ENCODE peak calls at places on chromosomes 3 and 15, in six cellular contexts. T is A549, Z is breast epithelium, G is upper lobe of left lung, J is heart left ventricle, B is sigmoid colon. A is an unnamed sample.

GRCh38 chr15:39925112-39925830 is 5.2 kb upstream of the GPR176 start:
- DNase-seq in T (no peak), Z (no peak), G (no peak), J (no peak), B (no peak), A (no peak)

GRCh38 chr3:101151286-101151901 is 158.2 kb upstream of the ABI3BP start:
- DNase-seq in T (no peak), Z (no peak), G (no peak), J (no peak), B (no peak), A (no peak)

GRCh38 chr3:139574026-139574947 is 34.7 kb upstream of the RBP1 start:
- DNase-seq in T (no peak), Z (no peak), G (no peak), J (peak), B (no peak), A (no peak)

GRCh38 chr15:36880913-36881290 is 219.4 kb downstream of the MEIS2 start:
- DNase-seq in T (no peak), Z (no peak), G (no peak), J (no peak), B (no peak), A (no peak)

GRCh38 chr15:39855400-39855799 is 64.7 kb downstream of the GPR176 start:
- DNase-seq in T (no peak), Z (no peak), G (no peak), J (no peak), B (no peak), A (no peak)

GRCh38 chr3:31455524-31455923 is 77.2 kb upstream of the STT3B start:
- DNase-seq in T (no peak), Z (no peak), G (no peak), J (no peak), B (no peak), A (no peak)

GRCh38 chr3:155325263-155325835 is 31.9 kb upstream of the STRIT1 start:
- DNase-seq in T (peak), Z (no peak), G (peak), J (no peak), B (no peak), A (no peak)

GRCh38 chr3:24135280-24135679 is 190.2 kb downstream of the NR1D2 start:
- DNase-seq in T (peak), Z (no peak), G (no peak), J (no peak), B (no peak), A (no peak)

GRCh38 chr3:160577551-160578195 is 12.3 kb upstream of the KPNA4 start:
- DNase-seq in T (peak), Z (no peak), G (no peak), J (no peak), B (no peak), A (no peak)

GRCh38 chr3:133892546-133893231 is 3.0 kb downstream of the RAB6B start:
- DNase-seq in T (no peak), Z (no peak), G (no peak), J (peak), B (no peak), A (no peak)

DNA sequence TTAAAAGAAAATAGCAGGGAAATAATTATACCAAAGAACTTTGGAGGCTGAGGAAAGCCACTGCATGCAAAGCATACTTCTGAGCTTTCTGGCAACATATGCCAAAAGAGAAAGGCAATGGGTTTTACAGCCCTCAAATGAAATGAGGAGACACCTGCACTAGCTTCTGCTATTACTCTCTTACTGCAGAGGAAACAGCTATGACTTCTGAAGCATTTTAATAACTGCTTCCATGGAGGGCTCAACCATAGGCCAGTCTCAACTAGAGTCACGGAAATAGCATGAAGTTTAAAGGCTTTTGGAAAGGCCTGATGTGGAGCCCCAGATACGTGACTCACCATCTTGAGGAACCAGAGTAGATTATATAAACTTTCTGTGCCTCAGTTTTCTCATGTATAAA is 114.8 kb downstream of the OXNAD1 start:
- DNase-seq in T (no peak), Z (no peak), G (no peak), J (no peak), B (no peak), A (no peak)
- H3K27ac ChIP-seq in T (no peak), Z (no peak), G (no peak), J (no peak), B (no peak), A (no peak)

DNA sequence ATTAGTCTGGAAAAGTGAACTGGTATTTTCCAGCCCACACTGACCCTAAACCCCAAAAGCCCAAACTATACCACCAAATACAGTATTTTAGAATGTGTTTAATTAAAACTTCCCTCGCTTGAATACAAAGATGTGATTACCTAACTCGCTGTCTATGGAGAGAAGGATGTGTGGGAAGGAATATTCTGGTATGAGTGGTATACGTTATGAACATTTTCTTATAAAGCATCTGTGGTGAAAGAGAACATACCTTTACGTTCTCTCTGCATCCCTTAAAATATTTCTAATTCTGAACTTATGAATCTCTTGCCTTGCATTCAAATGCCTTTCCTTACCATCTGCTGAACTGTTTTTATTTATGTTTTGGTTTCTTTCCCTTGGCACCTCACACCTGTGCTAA is 201.4 kb downstream of the MBNL1 start:
- DNase-seq in T (no peak), Z (no peak), G (no peak), J (no peak), B (no peak), A (no peak)
- TF ChIP-seq POLR2A in T (no peak), Z (no peak), G (no peak), J (no peak), B (no peak), A (no peak)

DNA sequence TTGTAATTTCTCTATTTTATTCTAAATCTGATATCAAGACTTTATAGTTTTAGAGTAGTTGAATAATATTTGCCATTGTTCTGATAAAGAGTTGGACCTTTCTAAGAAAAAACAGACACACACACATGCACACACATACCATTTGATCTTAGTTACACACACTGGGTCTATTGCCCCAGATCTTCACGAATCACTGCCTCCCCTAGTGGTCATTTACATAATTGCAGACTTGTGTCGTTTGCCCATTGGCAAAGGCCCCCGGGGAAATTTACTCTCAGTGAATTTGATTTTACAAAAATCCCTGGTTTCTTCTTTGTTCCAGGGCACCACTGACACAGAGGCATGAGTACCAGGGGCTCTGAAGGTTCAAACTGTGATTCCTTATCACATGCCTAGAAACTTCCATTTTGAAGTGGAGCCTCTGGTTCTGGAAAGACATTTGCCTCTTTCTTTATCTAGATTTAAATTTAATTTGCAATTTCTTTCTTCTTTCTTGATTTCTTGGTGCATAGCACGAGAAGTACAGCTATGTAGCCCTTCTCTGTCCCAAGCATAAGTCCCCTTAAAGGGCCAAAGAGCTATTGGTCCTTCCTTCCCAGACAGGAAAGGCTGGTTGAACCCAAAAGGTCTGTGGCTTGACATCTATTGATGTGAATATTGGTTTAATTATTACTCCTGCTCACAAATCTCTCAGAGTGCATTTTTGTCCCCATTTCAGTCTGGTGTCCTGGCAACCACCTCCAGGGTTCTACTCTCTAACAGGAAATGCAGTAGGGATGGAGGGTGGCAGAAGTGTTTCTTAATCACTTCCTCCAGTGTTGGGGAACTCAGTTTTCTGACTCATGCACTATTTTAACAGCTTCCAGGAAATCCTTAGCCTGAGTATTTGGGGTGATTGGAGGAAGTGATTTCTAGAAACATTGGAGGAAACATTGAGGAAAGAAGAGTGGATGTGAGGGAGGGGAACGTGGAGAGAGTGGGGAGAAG is 32.4 kb upstream of the SLC6A11 start:
- DNase-seq in T (peak), Z (no peak), G (no peak), J (no peak), B (no peak), A (no peak)
- TF ChIP-seq CTCF in T (peak), Z (no peak), G (peak), J (peak), B (peak), A (peak)

GRCh38 chr3:153289334-153289808 is 127.3 kb downstream of the RAP2B start:
- DNase-seq in T (peak), Z (no peak), G (no peak), J (no peak), B (no peak), A (no peak)
- H3K27ac ChIP-seq in T (peak), Z (no peak), G (no peak), J (no peak), B (no peak), A (no peak)

GRCh38 chr15:41332788-41333527 is at the start of gene NUSAP1:
- DNase-seq in T (no peak), Z (no peak), G (no peak), J (no peak), B (no peak), A (no peak)
- TF ChIP-seq POLR2A in T (peak), Z (no peak), G (peak), J (peak), B (no peak), A (peak)

GRCh38 chr3:99635348-99635747 is 3.0 kb upstream of the COL8A1 start:
- DNase-seq in T (no peak), Z (no peak), G (no peak), J (no peak), B (no peak), A (no peak)

GRCh38 chr3:99637381-99638111 is 848 bp upstream of the COL8A1 start:
- DNase-seq in T (no peak), Z (no peak), G (peak), J (peak), B (no peak), A (no peak)

GRCh38 chr3:99638244-99638948 is at the start of gene COL8A1:
- DNase-seq in T (no peak), Z (peak), G (peak), J (peak), B (peak), A (no peak)

GRCh38 chr3:99634881-99635280 is 3.5 kb upstream of the COL8A1 start:
- DNase-seq in T (no peak), Z (no peak), G (no peak), J (no peak), B (no peak), A (no peak)

DNA sequence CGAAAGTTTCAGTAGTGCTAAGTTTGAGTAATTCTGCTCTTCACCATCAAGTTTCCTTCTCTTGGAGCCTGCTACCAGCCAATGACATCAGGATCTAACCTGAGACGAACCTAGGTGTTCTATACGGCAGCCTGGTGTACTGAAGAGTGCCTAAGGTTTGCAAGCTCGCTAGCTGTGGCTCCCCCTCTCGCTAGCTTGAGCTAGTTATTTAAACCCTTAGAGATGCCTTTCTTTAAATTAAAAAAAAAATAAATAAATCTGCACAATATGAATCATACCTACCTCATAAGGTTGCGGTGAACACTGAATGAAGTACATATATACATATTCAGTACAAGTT is 1.4 kb upstream of the COL8A1 start:
- DNase-seq in T (no peak), Z (no peak), G (peak), J (no peak), B (no peak), A (no peak)
- TF ChIP-seq CTCF in T (no peak), Z (no peak), G (no peak), J (no peak), B (no peak), A (no peak)

DNA sequence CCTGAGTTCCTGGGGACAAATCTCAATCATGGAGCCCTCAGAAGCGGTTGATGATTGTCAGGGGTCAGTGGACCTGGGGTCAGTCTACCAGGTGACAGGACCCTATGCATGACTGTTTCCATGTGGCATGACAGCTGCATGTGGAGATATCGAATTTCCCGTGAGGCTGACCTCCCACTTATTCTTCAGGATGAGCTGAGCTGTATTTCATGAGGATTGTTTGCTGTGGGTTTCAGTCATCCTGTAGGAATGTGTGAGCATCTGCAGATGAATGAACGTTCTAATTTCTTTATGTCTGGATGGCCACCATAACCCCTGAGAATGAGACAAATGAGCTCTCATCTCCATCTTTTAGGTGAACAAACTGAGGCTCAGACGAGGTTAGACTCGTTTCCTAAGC is 93.0 kb upstream of the HES1 start:
- DNase-seq in T (peak), Z (no peak), G (no peak), J (no peak), B (no peak), A (no peak)
- H3K27ac ChIP-seq in T (no peak), Z (no peak), G (no peak), J (no peak), B (no peak), A (no peak)